ENCODE peak calls at places on chromosome 13, in four cellular contexts. One of them, this sample, is unnamed.

GRCh38 chr13:84844473-84844872 is 954.7 kb downstream of the SLITRK6 start:
- DNase-seq in CD8-positive, alpha-beta T cell: no peak
- DNase-seq in CD8-positive, alpha-beta memory T cell: no peak
- DNase-seq in esophagus muscularis mucosa: no peak
- DNase-seq in this sample: no peak

GRCh38 chr13:36920612-36921185 is 661 bp upstream of the SMAD9 start:
- DNase-seq in CD8-positive, alpha-beta T cell: no peak
- DNase-seq in CD8-positive, alpha-beta memory T cell: no peak
- DNase-seq in esophagus muscularis mucosa: no peak
- DNase-seq in this sample: no peak

GRCh38 chr13:59680429-59681024 is 483.2 kb downstream of the DIAPH3 start:
- DNase-seq in CD8-positive, alpha-beta T cell: no peak
- DNase-seq in CD8-positive, alpha-beta memory T cell: no peak
- DNase-seq in esophagus muscularis mucosa: no peak
- DNase-seq in this sample: peak; percentile 4

GRCh38 chr13:71774863-71775262 is 92.1 kb downstream of the DACH1 start:
- DNase-seq in CD8-positive, alpha-beta T cell: no peak
- DNase-seq in CD8-positive, alpha-beta memory T cell: no peak
- DNase-seq in esophagus muscularis mucosa: no peak
- DNase-seq in this sample: no peak

GRCh38 chr13:95191821-95192220 is 109.4 kb downstream of the ABCC4 start:
- DNase-seq in CD8-positive, alpha-beta T cell: peak; percentile 52
- DNase-seq in CD8-positive, alpha-beta memory T cell: peak; percentile 35
- DNase-seq in esophagus muscularis mucosa: peak; percentile 93
- DNase-seq in this sample: peak; percentile 42

GRCh38 chr13:20389696-20390525 is 135.7 kb downstream of the CRYL1 start:
- DNase-seq in CD8-positive, alpha-beta T cell: no peak
- DNase-seq in CD8-positive, alpha-beta memory T cell: no peak
- DNase-seq in esophagus muscularis mucosa: no peak
- DNase-seq in this sample: no peak

GRCh38 chr13:103145476-103145875 is 79.3 kb upstream of the SLC10A2 start:
- DNase-seq in CD8-positive, alpha-beta T cell: no peak
- DNase-seq in CD8-positive, alpha-beta memory T cell: no peak
- DNase-seq in esophagus muscularis mucosa: no peak
- DNase-seq in this sample: no peak

GRCh38 chr13:109235901-109236300 is 550.5 kb downstream of the IRS2 start:
- DNase-seq in CD8-positive, alpha-beta T cell: no peak
- DNase-seq in CD8-positive, alpha-beta memory T cell: no peak
- DNase-seq in esophagus muscularis mucosa: no peak
- DNase-seq in this sample: no peak

GRCh38 chr13:112688560-112689497 is 1.0 kb upstream of the ATP11A start:
- DNase-seq in CD8-positive, alpha-beta T cell: no peak
- DNase-seq in CD8-positive, alpha-beta memory T cell: no peak
- DNase-seq in esophagus muscularis mucosa: no peak
- DNase-seq in this sample: peak; percentile 33

GRCh38 chr13:32426981-32427851 is 714 bp downstream of the N4BP2L1 start:
- DNase-seq in CD8-positive, alpha-beta T cell: peak; percentile 79
- DNase-seq in CD8-positive, alpha-beta memory T cell: peak; percentile 44
- DNase-seq in esophagus muscularis mucosa: peak; percentile 92
- DNase-seq in this sample: peak; percentile 68

GRCh38 chr13:97273341-97273831 is 51.3 kb downstream of the MBNL2 start:
- DNase-seq in CD8-positive, alpha-beta T cell: no peak
- DNase-seq in CD8-positive, alpha-beta memory T cell: no peak
- DNase-seq in esophagus muscularis mucosa: no peak
- DNase-seq in this sample: no peak

GRCh38 chr13:27264181-27264580 is 6.4 kb upstream of the RASL11A start:
- DNase-seq in CD8-positive, alpha-beta T cell: no peak
- DNase-seq in CD8-positive, alpha-beta memory T cell: no peak
- DNase-seq in esophagus muscularis mucosa: no peak
- DNase-seq in this sample: no peak

GRCh38 chr13:113642563-113642962 is 15.4 kb downstream of the ATP4B start:
- DNase-seq in CD8-positive, alpha-beta T cell: no peak
- DNase-seq in CD8-positive, alpha-beta memory T cell: no peak
- DNase-seq in esophagus muscularis mucosa: no peak
- DNase-seq in this sample: no peak

GRCh38 chr13:34127523-34127922 is 309.6 kb downstream of the RFC3 start:
- DNase-seq in CD8-positive, alpha-beta T cell: no peak
- DNase-seq in CD8-positive, alpha-beta memory T cell: no peak
- DNase-seq in esophagus muscularis mucosa: no peak
- DNase-seq in this sample: no peak

GRCh38 chr13:20128459-20128927 is 32.4 kb downstream of the GJA3 start:
- DNase-seq in CD8-positive, alpha-beta T cell: no peak
- DNase-seq in CD8-positive, alpha-beta memory T cell: no peak
- DNase-seq in esophagus muscularis mucosa: no peak
- DNase-seq in this sample: no peak

GRCh38 chr13:48775804-48776203 is 122.1 kb downstream of the CYSLTR2 start:
- DNase-seq in CD8-positive, alpha-beta T cell: no peak
- DNase-seq in CD8-positive, alpha-beta memory T cell: no peak
- DNase-seq in esophagus muscularis mucosa: no peak
- DNase-seq in this sample: no peak

GRCh38 chr13:41001695-41002094 is 17.4 kb downstream of the ELF1 start:
- DNase-seq in CD8-positive, alpha-beta T cell: no peak
- DNase-seq in CD8-positive, alpha-beta memory T cell: no peak
- DNase-seq in esophagus muscularis mucosa: no peak
- DNase-seq in this sample: no peak

GRCh38 chr13:85509512-85509911 is 289.7 kb downstream of the SLITRK6 start:
- DNase-seq in CD8-positive, alpha-beta T cell: no peak
- DNase-seq in CD8-positive, alpha-beta memory T cell: no peak
- DNase-seq in esophagus muscularis mucosa: no peak
- DNase-seq in this sample: no peak

GRCh38 chr13:45228002-45228401 is 27.2 kb upstream of the KCTD4 start:
- DNase-seq in CD8-positive, alpha-beta T cell: no peak
- DNase-seq in CD8-positive, alpha-beta memory T cell: no peak
- DNase-seq in esophagus muscularis mucosa: no peak
- DNase-seq in this sample: no peak

GRCh38 chr13:52906122-52906903 is 57.9 kb upstream of the PCDH8 start:
- DNase-seq in CD8-positive, alpha-beta T cell: no peak
- DNase-seq in CD8-positive, alpha-beta memory T cell: no peak
- DNase-seq in esophagus muscularis mucosa: no peak
- DNase-seq in this sample: no peak

GRCh38 chr13:44302948-44303575 is 70.6 kb upstream of the SERP2 start:
- DNase-seq in CD8-positive, alpha-beta T cell: no peak
- DNase-seq in CD8-positive, alpha-beta memory T cell: no peak
- DNase-seq in esophagus muscularis mucosa: no peak
- DNase-seq in this sample: no peak

GRCh38 chr13:24619302-24619701 is 60.9 kb upstream of the ATP12A start:
- DNase-seq in CD8-positive, alpha-beta T cell: no peak
- DNase-seq in CD8-positive, alpha-beta memory T cell: no peak
- DNase-seq in esophagus muscularis mucosa: peak; percentile 14
- DNase-seq in this sample: no peak

GRCh38 chr13:32723987-32724386 is 137.7 kb downstream of the PDS5B start:
- DNase-seq in CD8-positive, alpha-beta T cell: no peak
- DNase-seq in CD8-positive, alpha-beta memory T cell: no peak
- DNase-seq in esophagus muscularis mucosa: no peak
- DNase-seq in this sample: no peak

GRCh38 chr13:80338781-80339577 is 1.9 kb downstream of the SPRY2 start:
- DNase-seq in CD8-positive, alpha-beta T cell: no peak
- DNase-seq in CD8-positive, alpha-beta memory T cell: no peak
- DNase-seq in esophagus muscularis mucosa: peak; percentile 93
- DNase-seq in this sample: no peak

GRCh38 chr13:46475586-46475991 is 77.4 kb upstream of the LRCH1 start:
- DNase-seq in CD8-positive, alpha-beta T cell: no peak
- DNase-seq in CD8-positive, alpha-beta memory T cell: no peak
- DNase-seq in esophagus muscularis mucosa: no peak
- DNase-seq in this sample: no peak

GRCh38 chr13:49213539-49213938 is 6.6 kb upstream of the MLNR start:
- DNase-seq in CD8-positive, alpha-beta T cell: no peak
- DNase-seq in CD8-positive, alpha-beta memory T cell: no peak
- DNase-seq in esophagus muscularis mucosa: no peak
- DNase-seq in this sample: no peak

GRCh38 chr13:20359335-20359734 is 127.2 kb upstream of the GJB6 start:
- DNase-seq in CD8-positive, alpha-beta T cell: no peak
- DNase-seq in CD8-positive, alpha-beta memory T cell: no peak
- DNase-seq in esophagus muscularis mucosa: no peak
- DNase-seq in this sample: no peak

DNA sequence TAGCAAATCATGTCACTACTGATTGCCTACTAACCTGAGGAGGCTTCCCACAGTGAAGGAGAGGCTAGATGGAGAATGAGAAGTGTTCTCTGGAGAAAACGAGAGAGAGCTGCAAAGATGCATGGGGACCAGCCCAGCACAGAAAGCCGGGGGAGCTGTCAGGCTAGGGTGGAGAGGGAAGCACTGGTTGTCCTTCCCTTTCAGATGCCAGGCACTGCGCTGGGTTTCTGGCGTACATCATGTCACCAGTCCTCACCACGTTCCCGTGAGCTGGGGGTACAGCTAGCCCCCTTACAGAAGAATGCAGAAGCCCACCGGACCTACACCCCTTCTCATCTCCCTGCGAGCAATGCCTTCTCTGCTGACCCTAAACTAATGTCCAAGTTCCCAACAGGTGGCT is 86.0 kb downstream of the STK24 start:
- DNase-seq in CD8-positive, alpha-beta T cell: no peak
- DNase-seq in CD8-positive, alpha-beta memory T cell: no peak
- DNase-seq in esophagus muscularis mucosa: no peak
- DNase-seq in this sample: no peak
- H3K4me1 ChIP-seq in CD8-positive, alpha-beta T cell: peaks cover 27% of the 10 kb centered on the region
- H3K4me1 ChIP-seq in CD8-positive, alpha-beta memory T cell: peaks cover 25% of the 10 kb centered on the region
- H3K4me1 ChIP-seq in esophagus muscularis mucosa: peaks cover 99% of the 10 kb centered on the region
- H3K4me1 ChIP-seq in this sample: peaks cover 18% of the 10 kb centered on the region

GRCh38 chr13:77896977-77897376 is 21.7 kb downstream of the EDNRB start:
- DNase-seq in CD8-positive, alpha-beta T cell: no peak
- DNase-seq in CD8-positive, alpha-beta memory T cell: no peak
- DNase-seq in esophagus muscularis mucosa: no peak
- DNase-seq in this sample: no peak
- H3K4me3 ChIP-seq in CD8-positive, alpha-beta T cell: no peak overlapping the region
- H3K4me3 ChIP-seq in CD8-positive, alpha-beta memory T cell: no peak overlapping the region
- H3K4me3 ChIP-seq in esophagus muscularis mucosa: no peak overlapping the region
- H3K4me3 ChIP-seq in this sample: no peak overlapping the region

DNA sequence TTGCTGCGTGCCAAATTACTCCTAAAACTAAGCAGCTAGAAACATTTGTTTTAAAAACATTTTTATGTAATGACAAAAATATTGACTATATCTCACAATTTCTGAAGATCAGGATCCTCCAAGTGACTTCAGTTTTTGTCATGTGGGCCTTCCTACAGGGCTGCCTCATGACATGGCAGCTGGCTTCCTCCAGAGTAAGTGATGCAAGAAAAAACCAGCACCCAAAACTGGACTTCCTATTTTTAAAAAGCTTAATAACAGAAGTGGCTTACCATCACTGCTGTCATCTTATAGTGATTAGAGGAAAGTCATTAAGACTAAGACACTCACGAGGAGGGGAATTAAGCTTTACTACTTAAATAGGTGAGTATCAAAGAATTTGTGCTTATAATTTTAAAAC is 681.7 kb downstream of the PCDH17 start:
- DNase-seq in CD8-positive, alpha-beta T cell: no peak
- DNase-seq in CD8-positive, alpha-beta memory T cell: no peak
- DNase-seq in esophagus muscularis mucosa: no peak
- DNase-seq in this sample: no peak
- H3K27ac ChIP-seq in CD8-positive, alpha-beta T cell: no peak overlapping the region
- H3K27ac ChIP-seq in CD8-positive, alpha-beta memory T cell: no peak overlapping the region
- H3K27ac ChIP-seq in esophagus muscularis mucosa: no peak overlapping the region
- H3K27ac ChIP-seq in this sample: no peak overlapping the region

GRCh38 chr13:42968906-42969305 is 23.1 kb downstream of the EPSTI1 start:
- DNase-seq in CD8-positive, alpha-beta T cell: no peak
- DNase-seq in CD8-positive, alpha-beta memory T cell: no peak
- DNase-seq in esophagus muscularis mucosa: peak; percentile 77
- DNase-seq in this sample: no peak

GRCh38 chr13:42969558-42970172 is 22.4 kb downstream of the EPSTI1 start:
- DNase-seq in CD8-positive, alpha-beta T cell: peak; percentile 75
- DNase-seq in CD8-positive, alpha-beta memory T cell: peak; percentile 85
- DNase-seq in esophagus muscularis mucosa: peak; percentile 42
- DNase-seq in this sample: peak; percentile 74

GRCh38 chr13:42964681-42965305 is 27.2 kb downstream of the EPSTI1 start:
- DNase-seq in CD8-positive, alpha-beta T cell: no peak
- DNase-seq in CD8-positive, alpha-beta memory T cell: no peak
- DNase-seq in esophagus muscularis mucosa: no peak
- DNase-seq in this sample: no peak

GRCh38 chr13:42970824-42971669 is 21.0 kb downstream of the EPSTI1 start:
- DNase-seq in CD8-positive, alpha-beta T cell: no peak
- DNase-seq in CD8-positive, alpha-beta memory T cell: peak; percentile 20
- DNase-seq in esophagus muscularis mucosa: peak; percentile 50
- DNase-seq in this sample: peak; percentile 51

DNA sequence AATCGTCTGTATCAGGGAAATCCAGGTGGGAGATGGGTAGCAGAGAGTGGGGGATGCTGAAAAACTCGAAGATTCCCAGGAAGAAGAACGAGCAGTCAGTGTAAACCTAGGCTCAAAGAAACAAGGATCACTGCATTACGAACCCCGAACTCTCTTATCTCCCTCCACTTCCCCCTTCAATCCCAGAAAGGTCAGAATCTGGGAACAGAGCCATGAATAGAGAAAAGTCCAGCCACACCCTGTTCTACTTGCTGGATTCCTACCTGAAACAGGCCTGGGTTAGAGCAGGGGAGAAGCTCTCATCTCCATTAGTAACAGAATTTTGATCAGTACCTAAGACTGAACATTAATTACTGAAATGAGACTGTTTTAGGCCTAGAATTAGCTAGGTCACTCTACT is 24.4 kb downstream of the EPSTI1 start:
- DNase-seq in CD8-positive, alpha-beta T cell: no peak
- DNase-seq in CD8-positive, alpha-beta memory T cell: no peak
- DNase-seq in esophagus muscularis mucosa: no peak
- DNase-seq in this sample: no peak
- H3K4me1 ChIP-seq in CD8-positive, alpha-beta T cell: peaks cover 5% of the 10 kb centered on the region
- H3K4me1 ChIP-seq in CD8-positive, alpha-beta memory T cell: peaks cover 9% of the 10 kb centered on the region
- H3K4me1 ChIP-seq in esophagus muscularis mucosa: peaks cover 17% of the 10 kb centered on the region
- H3K4me1 ChIP-seq in this sample: peaks cover 8% of the 10 kb centered on the region

GRCh38 chr13:22915442-22916082 is 265.2 kb upstream of the SGCG start:
- DNase-seq in CD8-positive, alpha-beta T cell: no peak
- DNase-seq in CD8-positive, alpha-beta memory T cell: no peak
- DNase-seq in esophagus muscularis mucosa: no peak
- DNase-seq in this sample: no peak
- H3K4me3 ChIP-seq in CD8-positive, alpha-beta T cell: no peak overlapping the region
- H3K4me3 ChIP-seq in CD8-positive, alpha-beta memory T cell: no peak overlapping the region
- H3K4me3 ChIP-seq in esophagus muscularis mucosa: peak overlapping the region; percentile 90
- H3K4me3 ChIP-seq in this sample: no peak overlapping the region

DNA sequence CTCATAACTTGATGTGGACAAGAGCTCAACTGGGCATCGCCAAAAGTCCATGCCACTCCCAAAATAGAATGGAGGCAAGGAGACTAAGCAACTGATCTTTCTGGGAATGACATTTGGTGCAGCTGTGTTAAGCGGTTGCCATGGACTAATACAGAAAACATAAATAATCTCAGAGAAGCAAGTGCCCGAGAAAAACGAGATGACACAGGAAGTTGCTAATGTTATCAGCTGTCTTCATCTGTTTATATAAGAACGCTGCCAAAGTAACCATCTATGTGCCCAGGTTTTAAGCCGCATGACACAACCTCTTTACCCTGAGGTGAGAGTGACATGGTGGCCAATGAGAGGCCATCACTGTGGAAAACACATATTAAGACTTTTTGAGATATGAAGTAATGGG is 54.9 kb upstream of the SACS start:
- DNase-seq in CD8-positive, alpha-beta T cell: peak; percentile 17
- DNase-seq in CD8-positive, alpha-beta memory T cell: no peak
- DNase-seq in esophagus muscularis mucosa: no peak
- DNase-seq in this sample: no peak
- H3K27ac ChIP-seq in CD8-positive, alpha-beta T cell: no peak overlapping the region
- H3K27ac ChIP-seq in CD8-positive, alpha-beta memory T cell: no peak overlapping the region
- H3K27ac ChIP-seq in esophagus muscularis mucosa: peak overlapping the region; percentile 33
- H3K27ac ChIP-seq in this sample: no peak overlapping the region

This sample was measured in naive thymus-derived CD4-positive, alpha-beta T cell.